ENCODE peak calls at places on chromosomes 11 and 22, in six cellular contexts. M is cardiac septum, W is erythroblast, L is cardiac muscle cell, D is COR-L47, A is astrocyte of the hippocampus. R is an unnamed sample.

GRCh38 chr11:503179-503981 is 3.7 kb downstream of the RNH1 start:
- DNase-seq in M (no peak), W (peak), L (no peak), D (no peak), A (no peak), R (no peak)

GRCh38 chr11:129323896-129324522 is 51.6 kb upstream of the BARX2 start:
- DNase-seq in M (no peak), W (no peak), L (no peak), D (no peak), A (no peak), R (peak)

GRCh38 chr11:117597083-117597482 is 199.9 kb downstream of the DSCAML1 start:
- DNase-seq in M (peak), W (peak), L (peak), D (no peak), A (peak), R (no peak)

GRCh38 chr11:63527667-63528066 is 8.9 kb upstream of the PLAAT4 start:
- DNase-seq in M (no peak), W (no peak), L (no peak), D (no peak), A (no peak), R (no peak)

GRCh38 chr11:121630041-121630440 is 177.3 kb upstream of the SORL1-AS1 start:
- DNase-seq in M (no peak), W (no peak), L (no peak), D (no peak), A (peak), R (no peak)

GRCh38 chr22:39651783-39652058 is 81.2 kb downstream of the CACNA1I start:
- DNase-seq in M (no peak), W (no peak), L (no peak), D (no peak), A (no peak), R (no peak)

GRCh38 chr22:49208003-49208402 is 619.7 kb downstream of the BRD1 start:
- DNase-seq in M (peak), W (no peak), L (no peak), D (no peak), A (no peak), R (no peak)

GRCh38 chr11:74444173-74444832 is 23.0 kb downstream of the KCNE3 start:
- DNase-seq in M (no peak), W (no peak), L (peak), D (no peak), A (no peak), R (no peak)

GRCh38 chr11:96061730-96062524 is 138.0 kb upstream of the MTMR2 start:
- DNase-seq in M (no peak), W (no peak), L (peak), D (no peak), A (no peak), R (no peak)

GRCh38 chr11:61087426-61088119 is 14.7 kb upstream of the CD5 start:
- DNase-seq in M (peak), W (no peak), L (no peak), D (no peak), A (no peak), R (no peak)

GRCh38 chr11:126080206-126080941 is 17.7 kb upstream of the CDON start:
- DNase-seq in M (no peak), W (no peak), L (no peak), D (peak), A (peak), R (no peak)

GRCh38 chr11:61711493-61711892 is 31.3 kb downstream of the DAGLA start:
- DNase-seq in M (no peak), W (no peak), L (no peak), D (peak), A (no peak), R (no peak)

GRCh38 chr22:26669060-26669481 is 11.7 kb downstream of the MIAT start:
- DNase-seq in M (no peak), W (peak), L (peak), D (no peak), A (peak), R (no peak)

GRCh38 chr11:63882555-63883242 is 34.3 kb downstream of the RCOR2 start:
- DNase-seq in M (no peak), W (peak), L (no peak), D (no peak), A (peak), R (no peak)

R was measured in NCI-H1930.